ENCODE peak calls at places on chromosomes 7 and 10, in five cellular contexts. S is anterior cingulate cortex; J is astrocyte; R is naive thymus-derived CD4-positive, alpha-beta T cell; Q is epithelial cell of prostate. K is an unnamed sample.

GRCh38 chr7:142873281-142873784 is 12.2 kb downstream of the TRPV6 start:
- DNase-seq in S (no peak), J (no peak), R (no peak), Q (no peak), K (peak)

GRCh38 chr10:98293550-98294269 is 25.7 kb upstream of the LOXL4 start:
- DNase-seq in S (no peak), J (no peak), R (no peak), Q (no peak), K (peak)

GRCh38 chr10:20598590-20598989 is 298.5 kb downstream of the NEBL start:
- DNase-seq in S (peak), J (peak), R (no peak), Q (peak), K (peak)

GRCh38 chr10:12473491-12473890 is 124.1 kb downstream of the CAMK1D start:
- DNase-seq in S (no peak), J (no peak), R (no peak), Q (no peak), K (no peak)

GRCh38 chr7:151351967-151352366 is 10.4 kb downstream of the NUB1 start:
- DNase-seq in S (no peak), J (no peak), R (peak), Q (no peak), K (no peak)

GRCh38 chr7:44290250-44290616 is 35.2 kb downstream of the CAMK2B start:
- DNase-seq in S (no peak), J (no peak), R (no peak), Q (no peak), K (no peak)

GRCh38 chr10:69337312-69338132 is 59.2 kb downstream of the HK1 start:
- DNase-seq in S (no peak), J (peak), R (no peak), Q (peak), K (peak)

GRCh38 chr10:116769368-116769767 is 27.0 kb upstream of the HSPA12A start:
- DNase-seq in S (no peak), J (no peak), R (no peak), Q (no peak), K (no peak)

GRCh38 chr7:126993626-126994213 is 259.0 kb downstream of the GRM8 start:
- DNase-seq in S (no peak), J (no peak), R (no peak), Q (no peak), K (no peak)

GRCh38 chr10:118594392-118595063 is 920 bp downstream of the PRLHR start:
- DNase-seq in S (peak), J (peak), R (peak), Q (no peak), K (peak)

GRCh38 chr7:156881676-156882075 is 11.3 kb downstream of the LMBR1 start:
- DNase-seq in S (no peak), J (no peak), R (no peak), Q (no peak), K (no peak)

GRCh38 chr10:17112566-17112965 is 17.0 kb downstream of the CUBN start:
- DNase-seq in S (no peak), J (no peak), R (no peak), Q (no peak), K (peak)

GRCh38 chr10:24438800-24439199 is 229.9 kb downstream of the KIAA1217 start:
- DNase-seq in S (no peak), J (peak), R (no peak), Q (no peak), K (no peak)

GRCh38 chr10:76086571-76087260 is 655.3 kb downstream of the LRMDA start:
- DNase-seq in S (no peak), J (peak), R (no peak), Q (no peak), K (peak)

K was measured in RPMI7951.